ENCODE peak calls at places on chromosomes 6 and 20, in ten cellular contexts. One of them, this sample, is unnamed.

GRCh38 chr20:4633780-4634179 is 87.9 kb upstream of the PRND start:
- DNase-seq in PC-9: peak; percentile 94
- DNase-seq in AG09309: peak; percentile 76
- DNase-seq in heart left ventricle: no peak
- DNase-seq in progenitor cell of endocrine pancreas: no peak
- DNase-seq in spleen: no peak
- DNase-seq in transverse colon: no peak
- DNase-seq in CD8-positive, alpha-beta T cell: no peak
- DNase-seq in fibroblast of lung: peak; percentile 81
- DNase-seq in lower lobe of right lung: no peak
- DNase-seq in this sample: no peak

GRCh38 chr6:132614554-132614953 is 9.5 kb downstream of the TAAR2 start:
- DNase-seq in PC-9: peak; percentile 90
- DNase-seq in AG09309: no peak
- DNase-seq in heart left ventricle: no peak
- DNase-seq in progenitor cell of endocrine pancreas: no peak
- DNase-seq in spleen: no peak
- DNase-seq in transverse colon: no peak
- DNase-seq in CD8-positive, alpha-beta T cell: no peak
- DNase-seq in fibroblast of lung: no peak
- DNase-seq in lower lobe of right lung: no peak
- DNase-seq in this sample: no peak

GRCh38 chr6:51983564-51983963 is 103.8 kb downstream of the PKHD1 start:
- DNase-seq in PC-9: no peak
- DNase-seq in AG09309: no peak
- DNase-seq in heart left ventricle: no peak
- DNase-seq in progenitor cell of endocrine pancreas: no peak
- DNase-seq in spleen: no peak
- DNase-seq in transverse colon: no peak
- DNase-seq in CD8-positive, alpha-beta T cell: no peak
- DNase-seq in fibroblast of lung: no peak
- DNase-seq in lower lobe of right lung: no peak
- DNase-seq in this sample: no peak

GRCh38 chr6:11064836-11065235 is 20.7 kb upstream of the ELOVL2 start:
- DNase-seq in PC-9: no peak
- DNase-seq in AG09309: no peak
- DNase-seq in heart left ventricle: no peak
- DNase-seq in progenitor cell of endocrine pancreas: no peak
- DNase-seq in spleen: no peak
- DNase-seq in transverse colon: no peak
- DNase-seq in CD8-positive, alpha-beta T cell: no peak
- DNase-seq in fibroblast of lung: no peak
- DNase-seq in lower lobe of right lung: no peak
- DNase-seq in this sample: no peak

GRCh38 chr6:37516076-37516919 is 16.6 kb upstream of the CCDC167 start:
- DNase-seq in PC-9: peak; percentile 69
- DNase-seq in AG09309: no peak
- DNase-seq in heart left ventricle: no peak
- DNase-seq in progenitor cell of endocrine pancreas: no peak
- DNase-seq in spleen: peak; percentile 90
- DNase-seq in transverse colon: peak; percentile 56
- DNase-seq in CD8-positive, alpha-beta T cell: peak; percentile 90
- DNase-seq in fibroblast of lung: no peak
- DNase-seq in lower lobe of right lung: peak; percentile 68
- DNase-seq in this sample: no peak

GRCh38 chr6:56749632-56750151 is 107.0 kb upstream of the DST start:
- DNase-seq in PC-9: peak; percentile 70
- DNase-seq in AG09309: no peak
- DNase-seq in heart left ventricle: no peak
- DNase-seq in progenitor cell of endocrine pancreas: no peak
- DNase-seq in spleen: no peak
- DNase-seq in transverse colon: no peak
- DNase-seq in CD8-positive, alpha-beta T cell: no peak
- DNase-seq in fibroblast of lung: peak; percentile 62
- DNase-seq in lower lobe of right lung: no peak
- DNase-seq in this sample: no peak

GRCh38 chr6:10151144-10151915 is 263.5 kb downstream of the TFAP2A start:
- DNase-seq in PC-9: no peak
- DNase-seq in AG09309: no peak
- DNase-seq in heart left ventricle: no peak
- DNase-seq in progenitor cell of endocrine pancreas: no peak
- DNase-seq in spleen: no peak
- DNase-seq in transverse colon: no peak
- DNase-seq in CD8-positive, alpha-beta T cell: no peak
- DNase-seq in fibroblast of lung: no peak
- DNase-seq in lower lobe of right lung: no peak
- DNase-seq in this sample: no peak

GRCh38 chr6:165649701-165650137 is 13.3 kb downstream of the PDE10A start:
- DNase-seq in PC-9: no peak
- DNase-seq in AG09309: no peak
- DNase-seq in heart left ventricle: no peak
- DNase-seq in progenitor cell of endocrine pancreas: no peak
- DNase-seq in spleen: no peak
- DNase-seq in transverse colon: no peak
- DNase-seq in CD8-positive, alpha-beta T cell: no peak
- DNase-seq in fibroblast of lung: peak; percentile 63
- DNase-seq in lower lobe of right lung: no peak
- DNase-seq in this sample: no peak

GRCh38 chr6:154512214-154512613 is 1.7 kb upstream of the CNKSR3 start:
- DNase-seq in PC-9: no peak
- DNase-seq in AG09309: no peak
- DNase-seq in heart left ventricle: no peak
- DNase-seq in progenitor cell of endocrine pancreas: no peak
- DNase-seq in spleen: no peak
- DNase-seq in transverse colon: no peak
- DNase-seq in CD8-positive, alpha-beta T cell: no peak
- DNase-seq in fibroblast of lung: no peak
- DNase-seq in lower lobe of right lung: no peak
- DNase-seq in this sample: no peak

GRCh38 chr6:154511735-154512097 is 1.2 kb upstream of the CNKSR3 start:
- DNase-seq in PC-9: no peak
- DNase-seq in AG09309: no peak
- DNase-seq in heart left ventricle: no peak
- DNase-seq in progenitor cell of endocrine pancreas: no peak
- DNase-seq in spleen: no peak
- DNase-seq in transverse colon: no peak
- DNase-seq in CD8-positive, alpha-beta T cell: no peak
- DNase-seq in fibroblast of lung: no peak
- DNase-seq in lower lobe of right lung: no peak
- DNase-seq in this sample: no peak

GRCh38 chr6:154508573-154509375 is 1.7 kb downstream of the CNKSR3 start:
- DNase-seq in PC-9: peak; percentile 87
- DNase-seq in AG09309: no peak
- DNase-seq in heart left ventricle: no peak
- DNase-seq in progenitor cell of endocrine pancreas: no peak
- DNase-seq in spleen: no peak
- DNase-seq in transverse colon: peak; percentile 57
- DNase-seq in CD8-positive, alpha-beta T cell: no peak
- DNase-seq in fibroblast of lung: peak; percentile 30
- DNase-seq in lower lobe of right lung: no peak
- DNase-seq in this sample: no peak

GRCh38 chr6:154509421-154510143 is 903 bp downstream of the CNKSR3 start:
- DNase-seq in PC-9: no peak
- DNase-seq in AG09309: no peak
- DNase-seq in heart left ventricle: peak; percentile 68
- DNase-seq in progenitor cell of endocrine pancreas: peak; percentile 41
- DNase-seq in spleen: peak; percentile 70
- DNase-seq in transverse colon: peak; percentile 34
- DNase-seq in CD8-positive, alpha-beta T cell: no peak
- DNase-seq in fibroblast of lung: peak; percentile 40
- DNase-seq in lower lobe of right lung: peak; percentile 52
- DNase-seq in this sample: peak; percentile 27

GRCh38 chr6:154510144-154510905 is at the start of gene CNKSR3:
- DNase-seq in PC-9: peak; percentile 71
- DNase-seq in AG09309: peak; percentile 76
- DNase-seq in heart left ventricle: peak; percentile 89
- DNase-seq in progenitor cell of endocrine pancreas: peak; percentile 84
- DNase-seq in spleen: peak; percentile 88
- DNase-seq in transverse colon: peak; percentile 81
- DNase-seq in CD8-positive, alpha-beta T cell: no peak
- DNase-seq in fibroblast of lung: peak; percentile 96
- DNase-seq in lower lobe of right lung: peak; percentile 89
- DNase-seq in this sample: peak; percentile 87
- TF ChIP-seq CTCF in PC-9: no peak
- TF ChIP-seq CTCF in AG09309: no peak
- TF ChIP-seq CTCF in heart left ventricle: no peak
- TF ChIP-seq CTCF in progenitor cell of endocrine pancreas: peak; percentile 37
- TF ChIP-seq CTCF in spleen: no peak
- TF ChIP-seq CTCF in transverse colon: no peak
- TF ChIP-seq CTCF in CD8-positive, alpha-beta T cell: no peak
- TF ChIP-seq CTCF in fibroblast of lung: no peak
- TF ChIP-seq CTCF in lower lobe of right lung: no peak
- TF ChIP-seq CTCF in this sample: no peak

GRCh38 chr6:125753937-125754259 is 4.5 kb downstream of the HEY2 start:
- DNase-seq in PC-9: no peak
- DNase-seq in AG09309: no peak
- DNase-seq in heart left ventricle: no peak
- DNase-seq in progenitor cell of endocrine pancreas: no peak
- DNase-seq in spleen: no peak
- DNase-seq in transverse colon: no peak
- DNase-seq in CD8-positive, alpha-beta T cell: no peak
- DNase-seq in fibroblast of lung: no peak
- DNase-seq in lower lobe of right lung: no peak
- DNase-seq in this sample: no peak

GRCh38 chr6:125751334-125751916 is 2.0 kb downstream of the HEY2 start:
- DNase-seq in PC-9: no peak
- DNase-seq in AG09309: no peak
- DNase-seq in heart left ventricle: no peak
- DNase-seq in progenitor cell of endocrine pancreas: no peak
- DNase-seq in spleen: no peak
- DNase-seq in transverse colon: no peak
- DNase-seq in CD8-positive, alpha-beta T cell: no peak
- DNase-seq in fibroblast of lung: no peak
- DNase-seq in lower lobe of right lung: no peak
- DNase-seq in this sample: no peak

GRCh38 chr6:125750692-125751333 is 1.4 kb downstream of the HEY2 start:
- DNase-seq in PC-9: no peak
- DNase-seq in AG09309: no peak
- DNase-seq in heart left ventricle: no peak
- DNase-seq in progenitor cell of endocrine pancreas: no peak
- DNase-seq in spleen: no peak
- DNase-seq in transverse colon: no peak
- DNase-seq in CD8-positive, alpha-beta T cell: no peak
- DNase-seq in fibroblast of lung: no peak
- DNase-seq in lower lobe of right lung: no peak
- DNase-seq in this sample: no peak

GRCh38 chr6:125752773-125753172 is 3.3 kb downstream of the HEY2 start:
- DNase-seq in PC-9: no peak
- DNase-seq in AG09309: no peak
- DNase-seq in heart left ventricle: no peak
- DNase-seq in progenitor cell of endocrine pancreas: no peak
- DNase-seq in spleen: no peak
- DNase-seq in transverse colon: no peak
- DNase-seq in CD8-positive, alpha-beta T cell: no peak
- DNase-seq in fibroblast of lung: no peak
- DNase-seq in lower lobe of right lung: no peak
- DNase-seq in this sample: no peak

GRCh38 chr6:125753218-125753936 is 3.9 kb downstream of the HEY2 start:
- DNase-seq in PC-9: no peak
- DNase-seq in AG09309: no peak
- DNase-seq in heart left ventricle: no peak
- DNase-seq in progenitor cell of endocrine pancreas: no peak
- DNase-seq in spleen: no peak
- DNase-seq in transverse colon: no peak
- DNase-seq in CD8-positive, alpha-beta T cell: no peak
- DNase-seq in fibroblast of lung: peak; percentile 57
- DNase-seq in lower lobe of right lung: no peak
- DNase-seq in this sample: no peak
- TF ChIP-seq CTCF in PC-9: peak; percentile 79
- TF ChIP-seq CTCF in AG09309: peak; percentile 30
- TF ChIP-seq CTCF in heart left ventricle: peak; percentile 22
- TF ChIP-seq CTCF in progenitor cell of endocrine pancreas: peak; percentile 54
- TF ChIP-seq CTCF in spleen: peak; percentile 47
- TF ChIP-seq CTCF in transverse colon: no peak
- TF ChIP-seq CTCF in CD8-positive, alpha-beta T cell: peak; percentile 54
- TF ChIP-seq CTCF in fibroblast of lung: peak; percentile 44
- TF ChIP-seq CTCF in lower lobe of right lung: peak; percentile 51
- TF ChIP-seq CTCF in this sample: peak; percentile 40

GRCh38 chr20:35742741-35743523 is 872 bp upstream of the RBM39 start:
- DNase-seq in PC-9: no peak
- DNase-seq in AG09309: no peak
- DNase-seq in heart left ventricle: no peak
- DNase-seq in progenitor cell of endocrine pancreas: no peak
- DNase-seq in spleen: no peak
- DNase-seq in transverse colon: no peak
- DNase-seq in CD8-positive, alpha-beta T cell: no peak
- DNase-seq in fibroblast of lung: peak; percentile 43
- DNase-seq in lower lobe of right lung: no peak
- DNase-seq in this sample: no peak

GRCh38 chr20:35741892-35742740 is at the start of gene RBM39:
- DNase-seq in PC-9: peak; percentile 99
- DNase-seq in AG09309: peak; percentile 100
- DNase-seq in heart left ventricle: peak; percentile 100
- DNase-seq in progenitor cell of endocrine pancreas: peak; percentile 99
- DNase-seq in spleen: peak; percentile 99
- DNase-seq in transverse colon: peak; percentile 100
- DNase-seq in CD8-positive, alpha-beta T cell: peak; percentile 99
- DNase-seq in fibroblast of lung: peak; percentile 100
- DNase-seq in lower lobe of right lung: peak; percentile 100
- DNase-seq in this sample: peak; percentile 98

GRCh38 chr20:35737865-35738333 is 4.2 kb downstream of the RBM39 start:
- DNase-seq in PC-9: no peak
- DNase-seq in AG09309: no peak
- DNase-seq in heart left ventricle: no peak
- DNase-seq in progenitor cell of endocrine pancreas: no peak
- DNase-seq in spleen: no peak
- DNase-seq in transverse colon: no peak
- DNase-seq in CD8-positive, alpha-beta T cell: no peak
- DNase-seq in fibroblast of lung: no peak
- DNase-seq in lower lobe of right lung: no peak
- DNase-seq in this sample: no peak

GRCh38 chr20:35738410-35739179 is 3.5 kb downstream of the RBM39 start:
- DNase-seq in PC-9: no peak
- DNase-seq in AG09309: no peak
- DNase-seq in heart left ventricle: no peak
- DNase-seq in progenitor cell of endocrine pancreas: no peak
- DNase-seq in spleen: no peak
- DNase-seq in transverse colon: no peak
- DNase-seq in CD8-positive, alpha-beta T cell: no peak
- DNase-seq in fibroblast of lung: no peak
- DNase-seq in lower lobe of right lung: no peak
- DNase-seq in this sample: no peak

GRCh38 chr20:35739294-35740163 is 2.5 kb downstream of the RBM39 start:
- DNase-seq in PC-9: peak; percentile 35
- DNase-seq in AG09309: peak; percentile 23
- DNase-seq in heart left ventricle: no peak
- DNase-seq in progenitor cell of endocrine pancreas: no peak
- DNase-seq in spleen: no peak
- DNase-seq in transverse colon: no peak
- DNase-seq in CD8-positive, alpha-beta T cell: no peak
- DNase-seq in fibroblast of lung: peak; percentile 53
- DNase-seq in lower lobe of right lung: no peak
- DNase-seq in this sample: no peak
- TF ChIP-seq CTCF in PC-9: peak; percentile 45
- TF ChIP-seq CTCF in AG09309: peak; percentile 25
- TF ChIP-seq CTCF in heart left ventricle: no peak
- TF ChIP-seq CTCF in progenitor cell of endocrine pancreas: peak; percentile 35
- TF ChIP-seq CTCF in spleen: no peak
- TF ChIP-seq CTCF in transverse colon: peak; percentile 12
- TF ChIP-seq CTCF in CD8-positive, alpha-beta T cell: peak; percentile 63
- TF ChIP-seq CTCF in fibroblast of lung: peak; percentile 39
- TF ChIP-seq CTCF in lower lobe of right lung: no peak
- TF ChIP-seq CTCF in this sample: no peak

GRCh38 chr6:158960046-158960445 is 40.0 kb downstream of the RSPH3 start:
- DNase-seq in PC-9: no peak
- DNase-seq in AG09309: no peak
- DNase-seq in heart left ventricle: no peak
- DNase-seq in progenitor cell of endocrine pancreas: no peak
- DNase-seq in spleen: no peak
- DNase-seq in transverse colon: no peak
- DNase-seq in CD8-positive, alpha-beta T cell: no peak
- DNase-seq in fibroblast of lung: no peak
- DNase-seq in lower lobe of right lung: no peak
- DNase-seq in this sample: no peak

GRCh38 chr6:158962371-158962770 is 37.6 kb downstream of the RSPH3 start:
- DNase-seq in PC-9: no peak
- DNase-seq in AG09309: peak; percentile 29
- DNase-seq in heart left ventricle: no peak
- DNase-seq in progenitor cell of endocrine pancreas: no peak
- DNase-seq in spleen: no peak
- DNase-seq in transverse colon: no peak
- DNase-seq in CD8-positive, alpha-beta T cell: no peak
- DNase-seq in fibroblast of lung: no peak
- DNase-seq in lower lobe of right lung: no peak
- DNase-seq in this sample: no peak

GRCh38 chr6:158963020-158963808 is 36.8 kb downstream of the RSPH3 start:
- DNase-seq in PC-9: no peak
- DNase-seq in AG09309: no peak
- DNase-seq in heart left ventricle: no peak
- DNase-seq in progenitor cell of endocrine pancreas: no peak
- DNase-seq in spleen: no peak
- DNase-seq in transverse colon: no peak
- DNase-seq in CD8-positive, alpha-beta T cell: no peak
- DNase-seq in fibroblast of lung: no peak
- DNase-seq in lower lobe of right lung: no peak
- DNase-seq in this sample: no peak

GRCh38 chr6:158958504-158959386 is 41.3 kb downstream of the RSPH3 start:
- DNase-seq in PC-9: no peak
- DNase-seq in AG09309: no peak
- DNase-seq in heart left ventricle: no peak
- DNase-seq in progenitor cell of endocrine pancreas: no peak
- DNase-seq in spleen: no peak
- DNase-seq in transverse colon: peak; percentile 21
- DNase-seq in CD8-positive, alpha-beta T cell: peak; percentile 28
- DNase-seq in fibroblast of lung: no peak
- DNase-seq in lower lobe of right lung: no peak
- DNase-seq in this sample: no peak

DNA sequence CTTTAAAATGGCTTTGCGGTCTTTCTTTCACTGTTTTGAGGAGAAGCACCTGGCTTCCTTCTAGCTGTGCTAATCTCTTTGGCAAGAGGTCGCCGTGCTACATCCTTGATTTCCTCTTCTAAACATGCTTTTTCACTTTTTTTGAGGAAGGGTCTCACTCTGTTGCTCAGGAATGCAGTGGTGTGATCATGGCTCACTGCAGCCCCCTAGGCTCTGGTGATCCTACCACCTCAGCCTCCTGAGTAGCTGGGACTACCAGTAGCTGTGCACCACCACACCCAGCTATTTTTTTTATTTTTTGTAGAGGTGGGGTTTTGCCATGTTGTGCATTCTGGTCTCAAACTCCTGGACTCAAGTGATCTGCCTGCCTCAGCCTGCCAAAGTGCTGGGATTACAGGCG is 40.5 kb downstream of the RSPH3 start:
- DNase-seq in PC-9: no peak
- DNase-seq in AG09309: no peak
- DNase-seq in heart left ventricle: no peak
- DNase-seq in progenitor cell of endocrine pancreas: no peak
- DNase-seq in spleen: no peak
- DNase-seq in transverse colon: no peak
- DNase-seq in CD8-positive, alpha-beta T cell: no peak
- DNase-seq in fibroblast of lung: no peak
- DNase-seq in lower lobe of right lung: no peak
- DNase-seq in this sample: no peak
- TF ChIP-seq CTCF in PC-9: no peak
- TF ChIP-seq CTCF in AG09309: no peak
- TF ChIP-seq CTCF in heart left ventricle: no peak
- TF ChIP-seq CTCF in progenitor cell of endocrine pancreas: no peak
- TF ChIP-seq CTCF in spleen: no peak
- TF ChIP-seq CTCF in transverse colon: no peak
- TF ChIP-seq CTCF in CD8-positive, alpha-beta T cell: no peak
- TF ChIP-seq CTCF in fibroblast of lung: no peak
- TF ChIP-seq CTCF in lower lobe of right lung: no peak
- TF ChIP-seq CTCF in this sample: no peak